ENCODE peak calls at places on chromosomes 3 and 15, in four cellular contexts. B is A549, U is choroid plexus epithelial cell, S is Peyer's patch. O is an unnamed sample.

GRCh38 chr3:37985637-37986320 is 4.8 kb upstream of the VILL start:
- DNase-seq in B (no peak), U (no peak), S (peak), O (no peak)

GRCh38 chr3:139281512-139282196 is 62.2 kb upstream of the MRPS22 start:
- DNase-seq in B (no peak), U (no peak), S (no peak), O (peak)

GRCh38 chr15:74851960-74852359 is 9.0 kb upstream of the ULK3 start:
- DNase-seq in B (no peak), U (no peak), S (no peak), O (no peak)

GRCh38 chr3:128323206-128324081 is 143.2 kb downstream of the DNAJB8 start:
- DNase-seq in B (no peak), U (no peak), S (no peak), O (no peak)

GRCh38 chr3:102224171-102224570 is 210.6 kb upstream of the ZPLD1 start:
- DNase-seq in B (peak), U (peak), S (peak), O (no peak)

GRCh38 chr3:143045639-143046038 is 44.3 kb downstream of the U2SURP start:
- DNase-seq in B (no peak), U (no peak), S (no peak), O (no peak)

GRCh38 chr15:92696096-92696495 is 40.5 kb upstream of the FAM174B start:
- DNase-seq in B (no peak), U (no peak), S (no peak), O (no peak)

GRCh38 chr3:165753560-165753959 is 83.7 kb downstream of the BCHE start:
- DNase-seq in B (no peak), U (peak), S (no peak), O (no peak)

GRCh38 chr3:134974621-134975020 is 179.6 kb downstream of the EPHB1 start:
- DNase-seq in B (no peak), U (no peak), S (no peak), O (no peak)

GRCh38 chr15:80695099-80695910 is at the start of gene ABHD17C:
- DNase-seq in B (peak), U (peak), S (peak), O (no peak)

GRCh38 chr15:28105793-28106192 is 6.7 kb upstream of the OCA2 start:
- DNase-seq in B (no peak), U (no peak), S (no peak), O (no peak)

GRCh38 chr3:97391167-97391566 is 373.4 kb upstream of the ARL6 start:
- DNase-seq in B (no peak), U (no peak), S (no peak), O (no peak)

GRCh38 chr3:108131105-108131794 is 40.4 kb upstream of the CD47 start:
- DNase-seq in B (peak), U (peak), S (no peak), O (peak)

GRCh38 chr15:93166675-93167074 is 77.7 kb upstream of the RGMA start:
- DNase-seq in B (no peak), U (no peak), S (no peak), O (no peak)

GRCh38 chr15:65333863-65334262 is 29.4 kb downstream of the RNU5B-1 start:
- DNase-seq in B (no peak), U (no peak), S (no peak), O (no peak)

GRCh38 chr3:27378331-27378730 is 9.1 kb upstream of the NEK10 start:
- DNase-seq in B (no peak), U (no peak), S (no peak), O (no peak)

GRCh38 chr3:58260261-58260731 is 22.7 kb downstream of the ABHD6 start:
- DNase-seq in B (peak), U (peak), S (no peak), O (no peak)

GRCh38 chr15:60573936-60574335 is 95.0 kb upstream of the ICE2 start:
- DNase-seq in B (no peak), U (no peak), S (peak), O (no peak)

GRCh38 chr3:72633101-72633500 is 215.1 kb downstream of the SHQ1 start:
- DNase-seq in B (no peak), U (no peak), S (no peak), O (no peak)

GRCh38 chr3:37056826-37057225 is 63.5 kb downstream of the MLH1 start:
- DNase-seq in B (no peak), U (no peak), S (no peak), O (no peak)

GRCh38 chr3:55790596-55791350 is 303.7 kb upstream of the WNT5A start:
- DNase-seq in B (no peak), U (peak), S (no peak), O (no peak)

GRCh38 chr15:58852347-58852746 is 81.1 kb downstream of the SLTM start:
- DNase-seq in B (peak), U (peak), S (no peak), O (no peak)

GRCh38 chr3:14514323-14514720 is 25.8 kb downstream of the GRIP2 start:
- DNase-seq in B (no peak), U (no peak), S (peak), O (no peak)

GRCh38 chr3:167821248-167821805 is 85.8 kb downstream of the SERPINI1 start:
- DNase-seq in B (no peak), U (no peak), S (no peak), O (no peak)

GRCh38 chr3:82088749-82089148 is 327.3 kb upstream of the GBE1 start:
- DNase-seq in B (no peak), U (no peak), S (no peak), O (no peak)

GRCh38 chr3:188641076-188641475 is 487.1 kb downstream of the LPP start:
- DNase-seq in B (no peak), U (peak), S (no peak), O (no peak)

GRCh38 chr3:188643736-188644135 is 489.8 kb downstream of the LPP start:
- DNase-seq in B (no peak), U (no peak), S (no peak), O (no peak)

GRCh38 chr3:188649521-188649920 is 495.6 kb downstream of the LPP start:
- DNase-seq in B (no peak), U (peak), S (no peak), O (no peak)

GRCh38 chr3:188647237-188647636 is 493.3 kb downstream of the LPP start:
- DNase-seq in B (no peak), U (no peak), S (no peak), O (no peak)

GRCh38 chr3:188646592-188646991 is 492.6 kb downstream of the LPP start:
- DNase-seq in B (no peak), U (peak), S (no peak), O (no peak)
- H3K4me3 ChIP-seq in B (no peak), U (no peak), S (no peak), O (no peak)

DNA sequence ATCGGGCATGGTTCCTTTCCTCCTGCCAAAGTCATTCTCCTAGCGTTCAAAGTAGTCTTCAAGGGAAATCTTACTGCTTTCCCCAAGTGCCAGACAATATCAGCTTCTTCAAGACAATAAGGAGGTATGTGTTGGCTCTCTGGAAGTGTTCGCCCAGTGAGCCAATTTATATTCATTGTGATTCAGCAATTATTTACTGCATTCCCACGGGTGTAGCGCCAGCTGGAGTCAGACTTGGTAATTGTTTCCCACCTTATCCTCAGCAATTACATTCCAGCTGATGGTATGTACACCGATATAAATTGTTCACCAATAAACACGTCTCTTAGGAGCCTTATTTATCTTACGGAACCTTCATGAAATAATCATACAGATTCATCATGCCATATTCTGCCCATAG is 103.6 kb upstream of the CTNNB1 start:
- DNase-seq in B (peak), U (no peak), S (no peak), O (no peak)
- TF ChIP-seq CTCF in B (no peak), U (peak), S (no peak), O (no peak)

GRCh38 chr15:76335129-76335850 is 1.3 kb upstream of the ISL2 start:
- DNase-seq in B (no peak), U (no peak), S (no peak), O (no peak)

GRCh38 chr15:76335851-76336253 is 721 bp upstream of the ISL2 start:
- DNase-seq in B (no peak), U (no peak), S (no peak), O (no peak)

GRCh38 chr15:76337739-76338554 is 1.4 kb downstream of the ISL2 start:
- DNase-seq in B (no peak), U (no peak), S (no peak), O (no peak)

GRCh38 chr15:76337047-76337738 is 620 bp downstream of the ISL2 start:
- DNase-seq in B (peak), U (no peak), S (no peak), O (no peak)

GRCh38 chr15:76336254-76337046 is at the start of gene ISL2:
- DNase-seq in B (peak), U (peak), S (peak), O (peak)
- H3K4me3 ChIP-seq in B (peak), U (peak), S (peak), O (peak)

GRCh38 chr3:50297384-50297775 is 1.8 kb downstream of the HYAL3 start:
- DNase-seq in B (no peak), U (no peak), S (peak), O (no peak)

GRCh38 chr3:50299638-50299928 is 378 bp upstream of the HYAL3 start:
- DNase-seq in B (no peak), U (no peak), S (no peak), O (no peak)

GRCh38 chr3:50298836-50299637 is at the start of the genes HYAL3 and NAA80:
- DNase-seq in B (peak), U (peak), S (peak), O (peak)

GRCh38 chr3:50296721-50297383 is 2.4 kb downstream of the HYAL3 start:
- DNase-seq in B (no peak), U (no peak), S (no peak), O (no peak)

GRCh38 chr3:50297896-50298725 is 1.1 kb downstream of the HYAL3 start:
- DNase-seq in B (no peak), U (peak), S (peak), O (no peak)
- TF ChIP-seq CTCF in B (no peak), U (peak), S (no peak), O (peak)

DNA sequence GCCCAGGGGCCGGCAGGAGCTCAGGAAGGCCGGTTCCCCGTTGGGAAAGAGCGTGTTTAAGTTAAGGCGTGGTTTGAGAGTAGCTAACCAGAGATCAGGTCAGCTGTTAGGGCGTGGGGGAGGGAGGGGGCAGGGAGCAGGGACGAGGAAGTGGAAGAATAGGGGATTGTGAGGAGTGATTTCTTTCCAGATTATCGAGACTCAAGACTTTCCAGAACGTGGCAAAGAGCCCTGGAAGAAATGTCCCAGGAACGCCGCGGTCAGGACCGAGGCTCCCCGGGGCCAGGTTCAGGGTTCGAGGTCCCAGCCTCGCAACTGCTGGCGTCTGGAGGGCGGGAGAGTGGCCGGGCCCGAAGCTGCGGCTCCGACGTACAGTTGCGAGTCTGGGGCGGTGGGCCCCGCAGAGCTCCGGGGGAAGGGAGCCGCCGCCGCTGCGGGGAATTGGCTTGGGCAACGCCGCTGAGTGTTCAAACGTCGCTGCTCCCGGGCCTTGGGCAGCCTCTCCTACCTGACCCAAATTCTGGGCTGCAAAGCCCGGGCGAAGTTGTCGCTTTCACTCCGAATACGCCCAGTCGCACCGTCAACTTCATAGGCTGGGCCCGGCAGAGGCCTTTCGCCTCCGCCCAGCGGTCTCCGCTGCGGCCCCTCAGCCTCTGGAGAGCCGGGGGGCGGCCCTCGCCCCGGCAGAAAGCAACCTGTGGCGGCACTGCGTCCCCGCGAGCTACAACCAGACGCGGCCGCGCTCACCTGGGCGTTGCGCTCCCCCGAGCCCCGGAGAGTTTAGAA is 9.5 kb downstream of the ISL2 start:
- DNase-seq in B (no peak), U (no peak), S (peak), O (no peak)
- H3K4me3 ChIP-seq in B (no peak), U (no peak), S (peak), O (peak)

GRCh38 chr15:79447060-79447459 is 14.9 kb downstream of the MINAR1 start:
- DNase-seq in B (no peak), U (no peak), S (no peak), O (no peak)

GRCh38 chr15:79453446-79453845 is 21.3 kb downstream of the MINAR1 start:
- DNase-seq in B (no peak), U (no peak), S (no peak), O (no peak)

GRCh38 chr15:79452244-79453051 is 20.3 kb downstream of the MINAR1 start:
- DNase-seq in B (no peak), U (no peak), S (no peak), O (no peak)

GRCh38 chr15:79451361-79451999 is 19.3 kb downstream of the MINAR1 start:
- DNase-seq in B (no peak), U (no peak), S (no peak), O (no peak)

GRCh38 chr15:79450648-79451047 is 18.5 kb downstream of the MINAR1 start:
- DNase-seq in B (no peak), U (no peak), S (no peak), O (no peak)
- TF ChIP-seq CTCF in B (peak), U (peak), S (no peak), O (peak)

GRCh38 chr15:55277715-55278114 is 11.9 kb downstream of the RAB27A start:
- DNase-seq in B (no peak), U (no peak), S (no peak), O (no peak)
- H3K4me3 ChIP-seq in B (no peak), U (no peak), S (no peak), O (no peak)

GRCh38 chr3:173993299-173993698 is 595.8 kb downstream of the NLGN1 start:
- DNase-seq in B (peak), U (peak), S (no peak), O (peak)
- TF ChIP-seq CTCF in B (peak), U (peak), S (no peak), O (peak)

O was measured in HFF-Myc.